ENCODE peak calls at places on chromosomes 1 and 21, in seven cellular contexts. T is heart right ventricle, Z is HEK293T, J is cardiac fibroblast, P is fibroblast of gingiva, K is M059J, O is colonic mucosa. N is an unnamed sample.

GRCh38 chr1:241356187-241356518 is 852 bp downstream of the RGS7 start:
- DNase-seq in T (no peak), Z (no peak), J (no peak), P (no peak), K (no peak), O (no peak), N (no peak)

GRCh38 chr1:233603366-233603927 is 10.5 kb upstream of the KCNK1 start:
- DNase-seq in T (no peak), Z (no peak), J (no peak), P (no peak), K (no peak), O (no peak), N (peak)

GRCh38 chr1:204286323-204286714 is 72.5 kb upstream of the GOLT1A start:
- DNase-seq in T (no peak), Z (no peak), J (no peak), P (no peak), K (no peak), O (no peak), N (no peak)

GRCh38 chr1:113887776-113888175 is 395 bp upstream of the BCL2L15 start:
- DNase-seq in T (no peak), Z (no peak), J (no peak), P (no peak), K (peak), O (no peak), N (no peak)

GRCh38 chr1:89557954-89558353 is 33.3 kb downstream of the LRRC8B start:
- DNase-seq in T (no peak), Z (no peak), J (no peak), P (no peak), K (no peak), O (no peak), N (no peak)

GRCh38 chr1:177163844-177164379 is 600 bp downstream of the ASTN1 start:
- DNase-seq in T (no peak), Z (no peak), J (no peak), P (no peak), K (no peak), O (no peak), N (no peak)

GRCh38 chr1:117657949-117658660 is 52.3 kb downstream of the TENT5C start:
- DNase-seq in T (no peak), Z (no peak), J (no peak), P (no peak), K (no peak), O (no peak), N (no peak)

GRCh38 chr1:166952002-166952746 is 23.2 kb downstream of the ILDR2 start:
- DNase-seq in T (no peak), Z (no peak), J (peak), P (no peak), K (peak), O (no peak), N (no peak)

GRCh38 chr1:234102591-234102990 is 198.1 kb downstream of the SLC35F3 start:
- DNase-seq in T (no peak), Z (no peak), J (no peak), P (no peak), K (no peak), O (no peak), N (no peak)

GRCh38 chr1:179743679-179744400 is 749 bp downstream of the FAM163A start:
- DNase-seq in T (peak), Z (peak), J (no peak), P (no peak), K (no peak), O (no peak), N (no peak)

GRCh38 chr1:147210987-147211386 is 14.2 kb downstream of the FMO5 start:
- DNase-seq in T (no peak), Z (no peak), J (no peak), P (no peak), K (no peak), O (no peak), N (no peak)

GRCh38 chr1:172328266-172328665 is 92.2 kb upstream of the C1orf105 start:
- DNase-seq in T (no peak), Z (no peak), J (no peak), P (no peak), K (no peak), O (no peak), N (no peak)

GRCh38 chr1:53625049-53625448 is 113.9 kb downstream of the GLIS1 start:
- DNase-seq in T (no peak), Z (no peak), J (peak), P (peak), K (no peak), O (no peak), N (peak)

GRCh38 chr1:147853391-147853790 is 49.2 kb upstream of the GJA8 start:
- DNase-seq in T (no peak), Z (no peak), J (peak), P (no peak), K (peak), O (no peak), N (peak)

GRCh38 chr1:7912743-7913557 is 27.7 kb downstream of the TNFRSF9 start:
- DNase-seq in T (no peak), Z (no peak), J (no peak), P (no peak), K (no peak), O (peak), N (no peak)

GRCh38 chr21:44337941-44338895 is 972 bp downstream of the CFAP410 start:
- DNase-seq in T (peak), Z (peak), J (peak), P (peak), K (peak), O (peak), N (peak)

GRCh38 chr1:78607334-78607927 is 12.8 kb upstream of the IFI44L start:
- DNase-seq in T (no peak), Z (peak), J (peak), P (peak), K (peak), O (no peak), N (peak)